ENCODE peak calls at places on chromosomes 16 and 17, in four cellular contexts. A, Y, H and V are unnamed samples.

GRCh38 chr16:59212492-59213024 is 478.4 kb upstream of the GOT2 start:
- DNase-seq in A (no peak), Y (peak), H (no peak), V (no peak)

GRCh38 chr17:22703204-22703603 is 1010.9 kb downstream of the KCNJ18 start:
- DNase-seq in A (no peak), Y (no peak), H (no peak), V (no peak)

GRCh38 chr16:850668-851067 is 50.1 kb upstream of the GNG13 start:
- DNase-seq in H (no peak), Y (no peak), A (no peak), V (no peak)

GRCh38 chr16:8679156-8679555 is 4.7 kb downstream of the ABAT start:
- DNase-seq in Y (no peak), H (no peak), A (no peak), V (no peak)

GRCh38 chr16:73122604-73123386 is 74.9 kb upstream of the ZFHX3 start:
- DNase-seq in Y (no peak), A (no peak), H (peak), V (no peak)

GRCh38 chr17:67559381-67559966 is 158.3 kb upstream of the NOL11 start:
- DNase-seq in Y (no peak), H (no peak), A (no peak), V (no peak)

GRCh38 chr16:57041182-57042156 is 50.9 kb upstream of the CPNE2 start:
- DNase-seq in Y (no peak), A (no peak), H (no peak), V (no peak)

GRCh38 chr17:79541038-79541437 is 69.8 kb downstream of the RBFOX3 start:
- DNase-seq in Y (no peak), H (no peak), A (no peak), V (no peak)

GRCh38 chr16:11633113-11633512 is 35.1 kb upstream of the SNN start:
- DNase-seq in H (no peak), A (no peak), Y (no peak), V (no peak)

GRCh38 chr16:62738631-62739030 is 702.4 kb upstream of the CDH8 start:
- DNase-seq in H (no peak), Y (no peak), A (no peak), V (no peak)

GRCh38 chr17:51585514-51586104 is 325.3 kb downstream of the UTP18 start:
- DNase-seq in Y (no peak), A (no peak), H (no peak), V (no peak)
- TF ChIP-seq CTCF in Y (no peak), A (no peak), H (no peak), V (peak)

GRCh38 chr17:74119960-74120359 is 83.5 kb upstream of the RPL38 start:
- DNase-seq in H (no peak), A (no peak), Y (no peak), V (no peak)

GRCh38 chr17:74119049-74119580 is 84.4 kb upstream of the RPL38 start:
- DNase-seq in H (no peak), Y (no peak), A (no peak), V (no peak)

GRCh38 chr17:74117999-74118421 is 85.5 kb upstream of the RPL38 start:
- DNase-seq in A (no peak), Y (no peak), H (no peak), V (no peak)

GRCh38 chr17:74117087-74117486 is 86.4 kb upstream of the RPL38 start:
- DNase-seq in H (no peak), Y (no peak), A (no peak), V (no peak)

GRCh38 chr17:74118504-74118903 is 85.0 kb upstream of the RPL38 start:
- DNase-seq in H (no peak), A (no peak), Y (no peak), V (no peak)
- TF ChIP-seq CTCF in H (no peak), A (no peak), Y (no peak), V (no peak)

DNA sequence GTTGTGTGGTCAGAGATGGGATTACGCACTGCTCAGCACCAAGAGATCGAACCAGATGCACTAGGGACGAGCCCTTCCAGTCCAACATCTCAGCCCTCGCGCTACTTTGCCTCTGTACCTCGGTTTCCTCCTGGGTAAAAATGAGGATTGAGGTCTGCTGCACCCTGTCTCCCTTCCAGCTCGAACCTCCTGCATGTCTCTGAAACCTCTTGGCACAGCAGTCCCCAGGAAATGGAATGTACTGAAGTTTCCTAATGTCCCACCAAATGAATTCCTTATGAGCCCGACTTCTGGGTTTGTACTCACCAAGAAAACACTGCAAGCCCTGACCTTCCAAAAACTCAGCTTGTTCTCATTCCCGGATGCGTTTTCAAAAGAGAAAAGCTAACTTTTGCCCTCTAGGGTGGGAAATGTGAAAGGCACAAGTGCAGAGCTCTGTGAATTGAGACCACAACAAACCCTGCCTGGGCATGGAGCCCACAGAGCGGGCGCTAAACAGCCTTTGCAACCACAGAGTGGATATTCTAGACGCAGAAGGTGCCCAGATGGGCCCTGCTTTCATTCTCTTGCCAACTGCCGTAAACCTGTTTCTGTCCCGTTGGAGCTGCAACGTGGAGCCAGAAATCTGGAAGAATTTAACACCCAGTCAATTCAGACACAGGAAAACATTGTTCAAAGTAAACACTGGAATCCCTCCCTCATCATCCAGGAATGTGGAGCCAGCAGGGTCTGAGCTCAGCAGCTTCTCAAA is 10.3 kb downstream of the CDRT4 start:
- DNase-seq in Y (peak), A (peak), H (peak), V (peak)
- TF ChIP-seq CTCF in Y (peak), A (peak), H (peak), V (peak)

DNA sequence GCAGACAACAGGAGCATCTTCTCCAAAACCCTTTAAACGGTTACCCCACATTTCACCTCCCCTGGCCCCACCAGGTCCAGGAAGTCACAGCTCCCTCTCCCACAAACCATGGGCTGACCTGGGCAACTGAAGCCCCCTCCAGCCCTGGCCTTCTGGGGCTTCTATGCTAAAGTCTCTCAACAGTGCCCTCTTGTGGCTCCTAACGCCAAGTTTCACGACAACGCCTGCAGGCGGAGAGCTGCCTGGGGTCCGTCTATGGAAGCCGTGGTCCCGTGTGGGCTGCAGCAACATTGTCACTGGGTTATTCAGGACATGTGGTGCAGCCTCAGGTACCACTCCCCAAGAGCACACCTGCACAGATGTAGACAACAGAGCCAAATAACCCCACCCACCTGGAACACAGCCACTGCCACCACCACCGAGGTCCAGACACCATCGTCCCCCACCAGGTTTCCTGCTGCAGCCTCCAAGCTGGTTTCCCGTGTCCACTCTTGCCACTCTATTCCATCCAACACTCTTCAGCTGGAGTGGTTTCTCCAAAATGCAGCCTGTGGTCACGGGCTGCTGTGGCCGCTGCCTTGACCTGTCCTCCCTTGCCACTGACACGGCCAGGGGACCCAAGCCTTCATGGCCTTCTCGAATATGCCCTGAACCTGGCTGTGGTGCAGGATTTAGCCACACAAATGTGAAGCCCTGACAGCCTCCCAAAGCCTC is 19.1 kb downstream of the C16orf95 start:
- DNase-seq in H (peak), Y (peak), A (no peak), V (no peak)
- TF ChIP-seq CTCF in H (peak), Y (peak), A (peak), V (peak)

GRCh38 chr16:64012166-64012565 is 1109.7 kb downstream of the CDH11 start:
- DNase-seq in Y (no peak), A (no peak), H (no peak), V (no peak)

GRCh38 chr16:64011650-64012049 is 1110.2 kb downstream of the CDH11 start:
- DNase-seq in A (no peak), Y (no peak), H (no peak), V (no peak)

DNA sequence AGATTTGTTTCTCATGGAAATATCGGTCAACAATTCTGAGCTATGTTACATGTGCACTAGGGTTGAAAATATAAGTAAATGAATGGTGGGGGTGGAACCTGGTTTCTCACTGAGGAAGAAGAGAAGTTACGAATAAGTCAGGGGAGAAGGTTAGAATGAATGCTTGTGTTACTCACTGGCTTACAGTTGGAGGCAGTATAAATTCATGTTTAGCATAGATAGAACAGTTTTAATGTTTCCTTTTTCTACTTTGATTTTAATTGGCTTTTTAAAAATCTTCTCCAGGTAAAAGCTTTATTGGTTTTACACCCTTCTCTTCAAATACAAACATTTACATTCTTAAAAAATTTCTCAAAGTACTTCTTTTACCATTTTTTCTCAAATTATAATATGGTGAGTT is 1113.7 kb downstream of the CDH11 start:
- DNase-seq in A (no peak), Y (no peak), H (no peak), V (no peak)
- TF ChIP-seq CTCF in A (no peak), Y (no peak), H (no peak), V (no peak)

GRCh38 chr17:56678249-56679144 is 85.0 kb downstream of the NOG start:
- DNase-seq in Y (peak), H (no peak), A (no peak), V (no peak)

GRCh38 chr17:56679148-56679766 is 85.8 kb downstream of the NOG start:
- DNase-seq in Y (peak), A (no peak), H (peak), V (peak)

GRCh38 chr17:56675876-56676660 is 82.6 kb downstream of the NOG start:
- DNase-seq in Y (no peak), H (no peak), A (no peak), V (no peak)

GRCh38 chr17:56674401-56674925 is 81.0 kb downstream of the NOG start:
- DNase-seq in Y (no peak), A (no peak), H (no peak), V (no peak)

DNA sequence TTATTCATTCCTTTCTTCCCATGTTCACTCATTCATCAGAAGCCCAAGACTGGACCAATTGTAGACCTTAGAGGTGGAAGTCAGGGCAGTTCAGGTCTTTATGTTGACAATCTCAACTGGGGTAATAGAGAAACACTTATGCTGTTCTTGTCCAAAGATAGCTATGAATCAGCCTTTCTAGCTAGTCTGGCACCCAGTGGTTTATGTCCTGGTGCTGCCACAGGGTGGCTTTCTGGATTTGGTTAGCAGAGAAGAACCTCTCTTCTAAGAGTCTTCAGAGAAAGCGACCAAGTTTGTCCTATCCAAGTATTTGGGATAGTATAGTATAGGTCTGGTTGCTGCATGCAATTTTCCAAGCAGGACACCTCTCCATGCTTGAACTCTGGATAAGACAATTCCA is 83.3 kb downstream of the NOG start:
- DNase-seq in H (no peak), Y (no peak), A (no peak), V (peak)
- TF ChIP-seq CTCF in H (no peak), Y (peak), A (no peak), V (peak)

GRCh38 chr17:17314501-17315071 is 11.4 kb downstream of the NT5M start:
- DNase-seq in H (no peak), Y (no peak), A (no peak), V (no peak)

GRCh38 chr17:17315142-17315821 is 12.1 kb downstream of the NT5M start:
- DNase-seq in Y (no peak), A (no peak), H (no peak), V (no peak)

GRCh38 chr17:17313350-17313991 is 10.3 kb downstream of the NT5M start:
- DNase-seq in A (no peak), Y (peak), H (no peak), V (no peak)
- TF ChIP-seq CTCF in A (peak), Y (peak), H (peak), V (peak)